ENCODE peak calls at places on chromosome 6, in four cellular contexts. C is HepG2, Z is GM12878, O is H1. A is an unnamed sample.

GRCh38 chr6:111469543-111469942 is 13.5 kb downstream of the REV3L start:
- DNase-seq in C (no peak), Z (no peak), O (no peak), A (no peak)

GRCh38 chr6:104956663-104957294 is at the start of gene LIN28B:
- DNase-seq in C (peak; percentile 43), Z (no peak), O (no peak), A (no peak)

GRCh38 chr6:121305957-121306607 is 28.2 kb downstream of the TBC1D32 start:
- DNase-seq in C (peak; percentile 59), Z (no peak), O (no peak), A (peak; percentile 15)

GRCh38 chr6:20900396-20901160 is 366.3 kb downstream of the CDKAL1 start:
- DNase-seq in C (no peak), Z (no peak), O (no peak), A (no peak)

GRCh38 chr6:1970151-1970561 is 275.2 kb downstream of the GMDS start:
- DNase-seq in C (no peak), Z (no peak), O (no peak), A (no peak)

GRCh38 chr6:14986370-14986769 is 259.5 kb upstream of the JARID2 start:
- DNase-seq in C (no peak), Z (no peak), O (no peak), A (no peak)

GRCh38 chr6:116120430-116120829 is 5.5 kb downstream of the COL10A1 start:
- DNase-seq in C (no peak), Z (no peak), O (no peak), A (no peak)

GRCh38 chr6:39791850-39792500 is at the start of gene DAAM2:
- DNase-seq in C (no peak), Z (no peak), O (no peak), A (no peak)

GRCh38 chr6:46472243-46472642 is 19.0 kb downstream of the RCAN2 start:
- DNase-seq in C (no peak), Z (no peak), O (no peak), A (no peak)

GRCh38 chr6:145318952-145319351 is 416.4 kb downstream of the EPM2A start:
- DNase-seq in C (peak; percentile 20), Z (no peak), O (no peak), A (no peak)

GRCh38 chr6:159062564-159062945 is 17.8 kb upstream of the TAGAP start:
- DNase-seq in C (no peak), Z (no peak), O (no peak), A (no peak)

GRCh38 chr6:150996968-150997367 is 131.5 kb downstream of the MTHFD1L start:
- DNase-seq in C (no peak), Z (no peak), O (no peak), A (no peak)

GRCh38 chr6:74510878-74511277 is 695.0 kb downstream of the COL12A1 start:
- DNase-seq in C (no peak), Z (no peak), O (no peak), A (no peak)

GRCh38 chr6:46044876-46045617 is 29.4 kb upstream of the CLIC5 start:
- DNase-seq in C (no peak), Z (no peak), O (no peak), A (no peak)

GRCh38 chr6:75412937-75413662 is 80.5 kb downstream of the FILIP1 start:
- DNase-seq in C (no peak), Z (no peak), O (no peak), A (no peak)

GRCh38 chr6:11727995-11728961 is 50.3 kb downstream of the ADTRP start:
- DNase-seq in C (no peak), Z (no peak), O (no peak), A (no peak)

GRCh38 chr6:121592261-121592935 is 157.0 kb downstream of the GJA1 start:
- DNase-seq in C (no peak), Z (no peak), O (no peak), A (no peak)

GRCh38 chr6:2020909-2021308 is 224.5 kb downstream of the GMDS start:
- DNase-seq in C (no peak), Z (no peak), O (no peak), A (no peak)

GRCh38 chr6:110283657-110284056 is 74.5 kb downstream of the METTL24 start:
- DNase-seq in C (no peak), Z (no peak), O (no peak), A (no peak)

GRCh38 chr6:110282412-110282811 is 75.7 kb downstream of the METTL24 start:
- DNase-seq in C (no peak), Z (no peak), O (no peak), A (no peak)

GRCh38 chr6:110287462-110288341 is 70.4 kb downstream of the METTL24 start:
- DNase-seq in C (peak; percentile 14), Z (no peak), O (no peak), A (no peak)

GRCh38 chr6:110284877-110285276 is 73.3 kb downstream of the METTL24 start:
- DNase-seq in C (no peak), Z (no peak), O (no peak), A (no peak)

GRCh38 chr6:110285306-110286060 is 72.7 kb downstream of the METTL24 start:
- DNase-seq in C (no peak), Z (no peak), O (no peak), A (no peak)
- TF ChIP-seq ZNF274 in C (no peak), Z (no peak), O (no peak), A (no peak)

GRCh38 chr6:125954735-125955410 is 1.7 kb upstream of the HINT3 start:
- DNase-seq in C (no peak), Z (no peak), O (no peak), A (no peak)

GRCh38 chr6:125950293-125950692 is 6.3 kb upstream of the HINT3 start:
- DNase-seq in C (no peak), Z (no peak), O (no peak), A (peak; percentile 9)

GRCh38 chr6:125953502-125953875 is 3.1 kb upstream of the HINT3 start:
- DNase-seq in C (peak; percentile 74), Z (no peak), O (no peak), A (no peak)

GRCh38 chr6:125951323-125951722 is 5.2 kb upstream of the HINT3 start:
- DNase-seq in C (peak; percentile 74), Z (no peak), O (no peak), A (no peak)

GRCh38 chr6:125952764-125953501 is 3.6 kb upstream of the HINT3 start:
- DNase-seq in C (peak; percentile 65), Z (no peak), O (no peak), A (no peak)
- TF ChIP-seq SUZ12 in C (no peak), Z (no peak), O (no peak), A (no peak)

GRCh38 chr6:168050225-168050796 is 28.7 kb downstream of the FRMD1 start:
- DNase-seq in C (no peak), Z (no peak), O (no peak), A (no peak)

GRCh38 chr6:168051648-168052047 is 27.4 kb downstream of the FRMD1 start:
- DNase-seq in C (no peak), Z (no peak), O (no peak), A (no peak)

GRCh38 chr6:168049681-168050224 is 29.3 kb downstream of the FRMD1 start:
- DNase-seq in C (no peak), Z (no peak), O (no peak), A (no peak)

GRCh38 chr6:168052291-168052891 is 26.6 kb downstream of the FRMD1 start:
- DNase-seq in C (no peak), Z (no peak), O (no peak), A (no peak)

DNA sequence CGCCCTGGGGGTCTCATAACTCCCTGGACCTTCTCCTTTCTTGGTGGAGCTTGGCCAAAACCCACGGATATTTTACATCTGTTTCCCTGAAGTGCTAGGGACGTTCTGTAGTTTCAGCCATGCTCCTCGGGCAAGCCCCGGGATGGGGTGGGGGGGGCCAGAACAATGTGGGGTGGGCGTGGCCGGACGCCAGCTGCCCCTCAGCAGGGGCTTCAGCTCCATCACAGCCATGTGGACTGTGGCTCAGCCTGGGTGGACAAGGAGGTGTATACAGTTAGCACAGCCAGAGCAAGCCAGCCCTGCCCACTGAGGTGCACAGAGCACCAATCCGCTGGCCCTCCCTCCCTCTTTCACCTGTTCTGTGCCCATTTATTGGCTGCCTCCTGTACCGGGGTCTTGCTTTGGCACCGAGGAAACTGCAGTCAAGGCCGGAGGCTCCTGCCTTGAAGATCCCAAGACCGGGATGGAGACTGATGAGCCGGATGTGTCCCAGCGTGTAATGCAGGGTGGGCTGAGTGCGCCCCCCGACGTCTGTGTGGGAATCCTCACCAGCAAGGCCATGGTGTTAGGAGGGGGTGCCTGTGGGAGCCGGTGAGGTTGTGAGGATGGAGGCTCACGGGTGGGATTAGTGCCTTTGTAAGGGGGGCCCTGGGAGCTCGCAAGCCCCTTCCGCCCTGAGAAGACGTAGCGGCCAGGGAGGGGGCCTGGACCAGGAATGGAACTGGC is 28.0 kb downstream of the FRMD1 start:
- DNase-seq in C (no peak), Z (no peak), O (no peak), A (no peak)
- H3K4me3 ChIP-seq in C (no peak overlapping the region), Z (no peak overlapping the region), O (no peak overlapping the region), A (no peak overlapping the region)

GRCh38 chr6:5058254-5058653 is 26.9 kb upstream of the PPP1R3G start:
- DNase-seq in C (no peak), Z (no peak), O (no peak), A (no peak)
- TF ChIP-seq ZNF274 in C (peak; percentile 20), Z (no peak), O (no peak), A (no peak)

GRCh38 chr6:166279393-166279679 is 28.9 kb downstream of the PRR18 start:
- DNase-seq in C (no peak), Z (no peak), O (no peak), A (no peak)

GRCh38 chr6:166284640-166285039 is 23.6 kb downstream of the PRR18 start:
- DNase-seq in C (no peak), Z (no peak), O (no peak), A (no peak)

GRCh38 chr6:166281104-166281503 is 27.1 kb downstream of the PRR18 start:
- DNase-seq in C (no peak), Z (no peak), O (no peak), A (no peak)

GRCh38 chr6:166278579-166279392 is 29.4 kb downstream of the PRR18 start:
- DNase-seq in C (no peak), Z (no peak), O (no peak), A (no peak)

GRCh38 chr6:166282394-166283032 is 25.7 kb downstream of the PRR18 start:
- DNase-seq in C (no peak), Z (no peak), O (no peak), A (no peak)
- TF ChIP-seq SUZ12 in C (no peak), Z (no peak), O (no peak), A (no peak)

DNA sequence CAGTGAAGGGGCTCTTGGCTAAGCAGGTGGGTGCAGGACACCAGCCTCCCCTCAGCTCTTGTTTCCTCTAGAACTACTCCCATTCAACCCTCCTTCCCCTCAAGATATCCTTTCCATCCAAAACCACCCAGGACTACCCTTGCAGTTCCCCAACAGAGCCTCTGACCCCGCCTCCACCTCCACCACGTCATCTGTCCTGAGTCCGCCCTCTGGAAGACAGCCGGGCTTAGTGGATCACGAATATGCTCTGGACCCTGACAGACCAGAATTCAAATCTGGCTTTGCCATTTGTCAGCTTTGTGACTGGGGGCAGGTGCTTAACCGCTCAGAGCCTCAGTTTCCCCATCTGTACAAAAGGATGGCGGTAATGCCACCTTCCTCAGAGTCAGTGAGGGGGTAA is 31.4 kb downstream of the TFEB start:
- DNase-seq in C (no peak), Z (no peak), O (no peak), A (no peak)
- H3K4me3 ChIP-seq in C (no peak overlapping the region), Z (peak overlapping the region; percentile 85), O (no peak overlapping the region), A (no peak overlapping the region)

DNA sequence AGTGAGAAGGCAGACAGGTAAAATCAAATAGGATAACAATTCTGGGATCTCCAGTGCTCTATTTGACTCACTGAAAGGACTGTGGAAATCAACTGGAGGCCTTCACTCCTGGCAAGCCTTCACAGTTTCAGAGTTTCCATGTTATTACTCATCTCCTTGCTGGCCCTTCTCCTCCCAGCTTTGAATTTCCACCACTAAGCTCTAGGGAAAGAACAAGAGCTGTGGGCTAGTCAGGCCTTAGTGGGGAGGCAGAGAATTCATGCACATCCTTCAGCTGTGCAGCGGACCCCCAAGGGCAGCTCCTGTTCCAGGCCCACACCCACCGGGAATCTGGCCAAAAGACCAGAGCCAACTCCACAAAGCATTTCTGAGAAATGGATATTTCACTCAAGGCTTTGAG is 26.0 kb downstream of the MYLIP start:
- DNase-seq in C (no peak), Z (no peak), O (no peak), A (no peak)
- TF ChIP-seq ZNF274 in C (no peak), Z (no peak), O (no peak), A (no peak)

A was measured in NT2/D1.